ENCODE peak calls at places on chromosomes 3 and 15, in six cellular contexts. S is tibial nerve, O is heart right ventricle, N is GM23338, Q is pancreas, G is dorsolateral prefrontal cortex. J is an unnamed sample.

GRCh38 chr15:47386459-47386858 is 330.8 kb upstream of the SEMA6D start:
- DNase-seq in N (no peak), S (no peak), G (no peak), O (no peak), Q (peak; percentile 44), J (no peak)

GRCh38 chr15:89649013-89649625 is 6.1 kb downstream of the KIF7 start:
- DNase-seq in N (no peak), S (no peak), O (no peak), Q (no peak), G (no peak), J (no peak)

GRCh38 chr3:99638244-99638948 is at the start of gene COL8A1:
- DNase-seq in Q (no peak), G (no peak), S (peak; percentile 72), N (peak; percentile 77), O (peak; percentile 62), J (peak; percentile 94)

GRCh38 chr3:52636673-52637072 is 49.0 kb downstream of the PBRM1 start:
- DNase-seq in G (no peak), Q (no peak), S (no peak), N (peak; percentile 2), O (no peak), J (no peak)

GRCh38 chr3:111210003-111210699 is 138.5 kb downstream of the NECTIN3 start:
- DNase-seq in Q (no peak), S (no peak), O (no peak), N (peak; percentile 5), G (no peak), J (no peak)

GRCh38 chr15:68585574-68586273 is 6.9 kb downstream of the CORO2B start:
- DNase-seq in G (no peak), O (no peak), Q (no peak), N (no peak), S (no peak), J (no peak)

GRCh38 chr3:111248406-111248805 is 176.8 kb downstream of the NECTIN3 start:
- DNase-seq in S (no peak), G (no peak), N (no peak), Q (no peak), O (no peak), J (no peak)

GRCh38 chr15:60905587-60905986 is 323.5 kb downstream of the RORA start:
- DNase-seq in N (peak; percentile 77), G (no peak), S (no peak), O (no peak), Q (no peak), J (no peak)

GRCh38 chr3:124893526-124893925 is 6.4 kb upstream of the ITGB5 start:
- DNase-seq in G (no peak), O (no peak), N (no peak), S (no peak), Q (no peak), J (no peak)

GRCh38 chr3:149816326-149816725 is 3.3 kb downstream of the RNF13 start:
- DNase-seq in O (no peak), Q (no peak), G (no peak), N (no peak), S (no peak), J (no peak)

GRCh38 chr3:66997560-66998074 is 490 bp upstream of the KBTBD8 start:
- DNase-seq in S (no peak), N (no peak), Q (no peak), O (peak; percentile 17), G (no peak), J (no peak)

GRCh38 chr3:197197334-197197733 is 101.1 kb downstream of the DLG1 start:
- DNase-seq in Q (no peak), N (no peak), G (no peak), S (no peak), O (no peak), J (no peak)

DNA sequence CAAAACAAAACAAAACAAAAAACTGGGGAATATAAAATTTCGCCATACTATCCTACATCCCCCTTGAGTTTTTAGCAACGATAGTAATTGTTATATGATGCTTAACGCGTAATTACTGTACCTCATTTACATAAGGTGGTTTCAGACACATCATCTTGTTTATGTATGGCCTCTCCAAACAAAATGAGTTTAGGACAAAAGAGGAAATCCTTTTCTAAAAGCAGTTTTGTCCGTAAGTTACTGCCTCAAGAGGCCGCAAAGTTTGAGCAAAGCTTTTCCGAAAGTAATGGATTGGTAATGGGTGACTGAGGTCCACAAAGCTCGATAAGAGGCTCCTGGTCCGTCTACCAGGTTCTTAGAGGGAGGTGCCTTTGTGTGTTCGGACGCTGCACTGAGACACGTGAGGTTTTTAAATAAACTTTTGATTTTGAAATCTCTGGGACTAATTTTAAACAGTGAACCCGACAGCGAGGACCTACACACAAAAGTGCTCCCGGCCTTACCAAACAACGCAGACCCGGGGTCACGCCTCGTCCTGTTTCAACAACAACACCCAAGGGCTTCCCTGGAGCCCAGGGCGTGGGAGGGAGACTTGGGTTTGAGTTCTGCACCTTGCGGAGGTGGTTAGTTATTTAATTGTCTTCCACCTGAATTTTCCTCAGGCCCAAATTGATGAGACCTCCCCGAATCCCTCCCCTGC is 505 bp upstream of the C15orf61 start:
- DNase-seq in G (no peak), O (no peak), S (no peak), Q (no peak), N (peak; percentile 27), J (no peak)
- H3K27ac ChIP-seq in G (peak overlapping the region; percentile 94), O (peak overlapping the region; percentile 97), S (peak overlapping the region; percentile 96), Q (peak overlapping the region; percentile 98), N (no peak overlapping the region), J (peak overlapping the region; percentile 90)

GRCh38 chr15:59053482-59053881 is 51.5 kb upstream of the CCNB2 start:
- DNase-seq in O (no peak), G (no peak), S (no peak), N (no peak), Q (no peak), J (no peak)

GRCh38 chr15:59052915-59053407 is 52.0 kb upstream of the CCNB2 start:
- DNase-seq in O (no peak), Q (no peak), G (no peak), N (no peak), S (no peak), J (no peak)

GRCh38 chr15:59051867-59052861 is 52.8 kb upstream of the CCNB2 start:
- DNase-seq in G (no peak), N (no peak), Q (no peak), O (no peak), S (no peak), J (no peak)

GRCh38 chr15:59048897-59049296 is 56.0 kb upstream of the CCNB2 start:
- DNase-seq in N (no peak), O (no peak), S (no peak), Q (no peak), G (no peak), J (no peak)
- H3K27ac ChIP-seq in N (no peak overlapping the region), O (no peak overlapping the region), S (no peak overlapping the region), Q (no peak overlapping the region), G (no peak overlapping the region), J (no peak overlapping the region)

GRCh38 chr3:14152233-14152962 is 26.0 kb downstream of the XPC start:
- DNase-seq in S (no peak), Q (no peak), N (peak; percentile 44), G (no peak), O (no peak), J (no peak)

GRCh38 chr3:14150078-14150477 is 25.2 kb downstream of the TMEM43 start:
- DNase-seq in G (peak; percentile 0), S (no peak), Q (no peak), N (no peak), O (no peak), J (no peak)

GRCh38 chr3:14152963-14153355 is 25.4 kb downstream of the XPC start:
- DNase-seq in O (no peak), S (no peak), G (no peak), N (no peak), Q (no peak), J (no peak)

GRCh38 chr3:14150491-14151230 is 25.8 kb downstream of the TMEM43 start:
- DNase-seq in G (peak; percentile 1), S (no peak), N (no peak), O (no peak), Q (no peak), J (no peak)

DNA sequence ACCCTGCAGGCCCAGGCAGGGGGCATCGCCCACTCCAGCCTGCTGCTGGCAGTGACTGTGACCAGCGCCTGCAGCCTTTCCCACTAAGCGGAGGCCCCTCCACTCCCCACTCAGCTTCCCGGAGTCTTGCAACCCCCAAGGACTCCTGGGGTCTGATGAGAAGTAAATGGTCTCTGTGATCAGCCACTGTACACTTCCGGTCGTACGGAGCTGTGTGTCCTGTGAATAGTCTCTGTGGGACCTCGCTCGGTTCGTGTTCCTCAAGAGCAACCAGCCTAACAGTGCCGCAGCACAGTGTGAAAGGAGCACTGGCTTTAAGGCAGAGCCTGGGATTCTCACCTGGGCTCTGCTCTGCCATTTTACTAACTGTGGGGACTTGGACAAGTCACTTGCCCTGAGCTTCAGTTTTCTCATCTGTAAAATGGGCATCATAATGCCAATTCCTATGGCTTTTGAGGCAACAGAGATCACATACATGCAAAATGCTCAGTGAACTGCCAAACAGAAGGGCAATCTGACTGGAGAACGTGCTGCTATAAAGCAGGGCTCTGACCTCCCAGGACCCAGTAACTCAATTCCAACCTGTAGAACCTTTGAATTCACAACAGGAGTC is 26.7 kb downstream of the TMEM43 start:
- DNase-seq in O (no peak), Q (no peak), S (no peak), N (no peak), G (no peak), J (no peak)
- H3K27ac ChIP-seq in O (no peak overlapping the region), Q (no peak overlapping the region), S (no peak overlapping the region), N (no peak overlapping the region), G (no peak overlapping the region), J (no peak overlapping the region)

DNA sequence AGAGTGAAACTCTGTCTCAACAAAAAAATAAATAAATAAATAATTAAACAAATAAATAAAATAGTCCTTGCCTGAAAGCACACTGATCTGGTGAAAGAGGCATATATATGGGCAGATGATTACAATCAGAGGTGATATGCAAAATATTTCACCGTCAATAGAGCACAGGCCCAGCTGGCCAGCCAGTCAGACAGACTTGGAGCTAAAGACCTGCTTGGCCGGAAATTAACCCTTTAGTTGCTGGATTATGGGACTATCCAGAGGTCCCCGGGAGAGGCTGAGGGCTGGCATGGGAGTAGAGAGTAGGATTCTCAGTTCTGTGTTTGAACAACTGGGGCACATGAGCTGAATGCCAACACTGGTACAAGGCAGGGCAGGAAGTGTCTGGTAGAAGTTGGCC is 59.1 kb upstream of the CTNNB1 start:
- DNase-seq in S (no peak), G (no peak), O (no peak), N (peak; percentile 15), Q (no peak), J (no peak)
- H3K27ac ChIP-seq in S (no peak overlapping the region), G (no peak overlapping the region), O (no peak overlapping the region), N (no peak overlapping the region), Q (no peak overlapping the region), J (no peak overlapping the region)

GRCh38 chr3:58403513-58404109 is 30.0 kb downstream of the PDHB start:
- DNase-seq in G (no peak), S (no peak), Q (no peak), O (no peak), N (peak; percentile 51), J (no peak)
- H3K27ac ChIP-seq in G (peak overlapping the region; percentile 73), S (no peak overlapping the region), Q (no peak overlapping the region), O (no peak overlapping the region), N (no peak overlapping the region), J (no peak overlapping the region)

GRCh38 chr3:153369561-153370374 is 207.7 kb downstream of the RAP2B start:
- DNase-seq in Q (no peak), O (no peak), N (no peak), G (no peak), S (no peak), J (no peak)
- H3K27ac ChIP-seq in Q (no peak overlapping the region), O (no peak overlapping the region), N (no peak overlapping the region), G (no peak overlapping the region), S (no peak overlapping the region), J (no peak overlapping the region)

J was measured in coronary artery.